ENCODE peak calls at places on chromosomes 11 and 22, in four cellular contexts. S is Peyer's patch, I is MCF 10A, T is spleen. N is an unnamed sample.

GRCh38 chr11:126833020-126833419 is 167.6 kb downstream of the KIRREL3 start:
- DNase-seq in T (no peak), S (no peak), I (no peak), N (no peak)

GRCh38 chr11:57131080-57131790 is 50.5 kb upstream of the LRRC55 start:
- DNase-seq in T (no peak), I (peak), S (no peak), N (no peak)

GRCh38 chr22:23306926-23307325 is 126.6 kb downstream of the BCR start:
- DNase-seq in T (peak), I (no peak), S (no peak), N (peak)

GRCh38 chr11:130651266-130651855 is 202.9 kb downstream of the ADAMTS15 start:
- DNase-seq in T (no peak), S (no peak), I (no peak), N (no peak)

GRCh38 chr11:91804057-91804456 is 420.6 kb upstream of the FAT3 start:
- DNase-seq in I (no peak), S (no peak), T (no peak), N (no peak)

GRCh38 chr11:58787903-58788302 is 56.2 kb upstream of the GLYAT start:
- DNase-seq in I (peak), T (no peak), S (no peak), N (no peak)

GRCh38 chr11:65778431-65778900 is 2.3 kb downstream of the AP5B1 start:
- DNase-seq in I (no peak), S (no peak), T (no peak), N (no peak)

GRCh38 chr11:90531001-90531400 is 308.2 kb upstream of the CHORDC1 start:
- DNase-seq in T (no peak), I (no peak), S (no peak), N (no peak)

GRCh38 chr11:107565219-107565937 is at the start of gene ALKBH8:
- DNase-seq in S (peak), T (peak), I (peak), N (peak)

GRCh38 chr22:46187862-46188261 is 37.5 kb downstream of the PPARA start:
- DNase-seq in I (no peak), S (peak), T (no peak), N (no peak)

GRCh38 chr11:132471491-132471890 is 1060.8 kb downstream of the OPCML start:
- DNase-seq in T (no peak), S (no peak), I (no peak), N (no peak)

GRCh38 chr11:45174963-45175362 is 28.5 kb downstream of the PRDM11 start:
- DNase-seq in S (no peak), T (no peak), I (no peak), N (no peak)

GRCh38 chr11:127656266-127656879 is 655.8 kb upstream of the KIRREL3 start:
- DNase-seq in S (no peak), I (no peak), T (no peak), N (no peak)

GRCh38 chr11:123581651-123582399 is 72.6 kb downstream of the SCN3B start:
- DNase-seq in T (no peak), S (peak), I (no peak), N (no peak)

GRCh38 chr11:12291767-12292166 is 85.6 kb upstream of the PARVA start:
- DNase-seq in S (no peak), I (no peak), T (no peak), N (no peak)

GRCh38 chr11:2825886-2826678 is 59.5 kb downstream of the CDKN1C start:
- DNase-seq in S (no peak), T (no peak), I (peak), N (peak)

GRCh38 chr11:26319906-26320305 is 12.0 kb upstream of the ANO3 start:
- DNase-seq in I (peak), S (no peak), T (no peak), N (no peak)

GRCh38 chr11:2523821-2524391 is 79.1 kb downstream of the KCNQ1 start:
- DNase-seq in T (peak), S (peak), I (no peak), N (peak)

GRCh38 chr22:19178065-19178658 is 374 bp downstream of the SLC25A1 start:
- DNase-seq in I (peak), S (peak), T (peak), N (no peak)

GRCh38 chr11:107591446-107592236 is 694 bp downstream of the ELMOD1 start:
- DNase-seq in S (no peak), I (no peak), T (no peak), N (no peak)

GRCh38 chr11:31641477-31642062 is 132.0 kb downstream of the ELP4 start:
- DNase-seq in T (no peak), I (peak), S (no peak), N (no peak)

GRCh38 chr22:33706100-33706499 is 214.2 kb downstream of the LARGE1 start:
- DNase-seq in S (no peak), T (no peak), I (no peak), N (no peak)

GRCh38 chr11:45798793-45799441 is 6.0 kb upstream of the SLC35C1 start:
- DNase-seq in S (no peak), I (peak), T (peak), N (no peak)

GRCh38 chr11:665707-666281 is 28.7 kb downstream of the DRD4 start:
- DNase-seq in S (no peak), I (no peak), T (no peak), N (no peak)

GRCh38 chr22:39349506-39349966 is 255 bp upstream of the SYNGR1 start:
- DNase-seq in S (no peak), I (no peak), T (peak), N (no peak)

GRCh38 chr11:112881461-112881860 is 79.8 kb upstream of the NCAM1 start:
- DNase-seq in I (no peak), S (no peak), T (no peak), N (no peak)

GRCh38 chr22:39348909-39349505 is 784 bp upstream of the SYNGR1 start:
- DNase-seq in S (no peak), I (no peak), T (no peak), N (no peak)

GRCh38 chr11:48025293-48025982 is 45.1 kb downstream of the PTPRJ start:
- DNase-seq in T (peak), S (no peak), I (no peak), N (no peak)

GRCh38 chr11:87451400-87451799 is 413.7 kb downstream of the TMEM135 start:
- DNase-seq in T (no peak), S (no peak), I (no peak), N (no peak)

GRCh38 chr11:45204761-45205160 is 58.3 kb downstream of the PRDM11 start:
- DNase-seq in T (no peak), S (no peak), I (no peak), N (no peak)

GRCh38 chr11:38795027-38795426 is 2197.0 kb upstream of the RAG2 start:
- DNase-seq in T (no peak), S (no peak), I (no peak), N (no peak)

GRCh38 chr22:35177811-35178210 is 79.5 kb upstream of the HMGXB4 start:
- DNase-seq in T (no peak), I (no peak), S (no peak), N (no peak)

GRCh38 chr11:47380078-47380477 is 1.7 kb upstream of the SPI1 start:
- DNase-seq in T (no peak), S (no peak), I (no peak), N (no peak)

GRCh38 chr11:74683279-74683871 is 47.9 kb downstream of the CHRDL2 start:
- DNase-seq in I (no peak), T (peak), S (peak), N (peak)

GRCh38 chr11:15716550-15716949 is 601.8 kb downstream of the INSC start:
- DNase-seq in S (no peak), I (peak), T (no peak), N (no peak)

GRCh38 chr11:47437746-47438418 is 11.1 kb downstream of the RAPSN start:
- DNase-seq in S (no peak), T (no peak), I (no peak), N (no peak)

GRCh38 chr11:48006301-48006992 is 26.1 kb downstream of the PTPRJ start:
- DNase-seq in T (peak), I (peak), S (no peak), N (no peak)

DNA sequence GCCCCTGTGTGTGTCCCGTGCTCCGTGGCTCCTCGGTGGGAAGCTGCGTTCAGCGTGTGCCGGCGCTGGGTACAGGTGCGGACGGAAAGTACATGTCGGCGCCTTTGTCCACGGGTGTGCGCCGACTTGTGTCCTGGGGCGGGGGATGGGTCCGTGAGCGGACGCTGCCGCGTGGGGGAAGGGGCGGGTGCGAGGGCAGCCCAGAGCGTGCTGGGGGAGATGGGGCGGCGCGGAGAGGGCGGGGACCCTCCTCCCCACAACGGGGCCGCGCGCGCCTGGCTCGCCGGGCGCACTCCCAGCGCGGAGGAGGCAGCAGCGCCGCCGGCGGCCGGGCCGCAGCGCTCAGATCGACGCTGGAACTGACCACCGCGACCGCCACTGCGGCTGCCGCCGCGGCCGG is 33.6 kb upstream of the RELT start:
- DNase-seq in S (no peak), I (no peak), T (no peak), N (no peak)
- TF ChIP-seq CTCF in S (no peak), I (no peak), T (no peak), N (no peak)

DNA sequence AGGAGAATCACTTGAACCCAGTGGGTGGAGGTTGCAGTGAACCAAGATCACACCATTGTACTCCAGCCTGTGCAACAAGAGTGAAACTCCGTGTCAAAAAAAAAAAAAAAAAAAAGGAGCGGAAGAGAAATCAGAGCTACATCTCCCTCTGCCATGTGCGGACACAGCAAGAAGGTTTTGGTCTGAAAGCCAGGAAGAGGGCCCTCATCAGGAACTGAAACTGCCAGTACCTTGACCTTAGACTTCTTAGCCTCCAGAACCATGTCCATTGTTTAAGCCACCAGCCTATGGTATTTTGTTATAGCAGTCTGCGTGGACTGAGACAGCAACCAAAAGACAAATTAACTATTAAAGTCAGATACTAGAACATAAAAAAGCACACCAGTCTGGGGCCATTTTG is 41.6 kb downstream of the KREMEN1 start:
- DNase-seq in T (no peak), I (no peak), S (no peak), N (no peak)
- TF ChIP-seq CTCF in T (no peak), I (no peak), S (no peak), N (no peak)

GRCh38 chr22:32127904-32128303 is 31.2 kb downstream of the C22orf42 start:
- DNase-seq in S (no peak), T (no peak), I (no peak), N (no peak)
- TF ChIP-seq CTCF in S (no peak), T (no peak), I (peak), N (no peak)

DNA sequence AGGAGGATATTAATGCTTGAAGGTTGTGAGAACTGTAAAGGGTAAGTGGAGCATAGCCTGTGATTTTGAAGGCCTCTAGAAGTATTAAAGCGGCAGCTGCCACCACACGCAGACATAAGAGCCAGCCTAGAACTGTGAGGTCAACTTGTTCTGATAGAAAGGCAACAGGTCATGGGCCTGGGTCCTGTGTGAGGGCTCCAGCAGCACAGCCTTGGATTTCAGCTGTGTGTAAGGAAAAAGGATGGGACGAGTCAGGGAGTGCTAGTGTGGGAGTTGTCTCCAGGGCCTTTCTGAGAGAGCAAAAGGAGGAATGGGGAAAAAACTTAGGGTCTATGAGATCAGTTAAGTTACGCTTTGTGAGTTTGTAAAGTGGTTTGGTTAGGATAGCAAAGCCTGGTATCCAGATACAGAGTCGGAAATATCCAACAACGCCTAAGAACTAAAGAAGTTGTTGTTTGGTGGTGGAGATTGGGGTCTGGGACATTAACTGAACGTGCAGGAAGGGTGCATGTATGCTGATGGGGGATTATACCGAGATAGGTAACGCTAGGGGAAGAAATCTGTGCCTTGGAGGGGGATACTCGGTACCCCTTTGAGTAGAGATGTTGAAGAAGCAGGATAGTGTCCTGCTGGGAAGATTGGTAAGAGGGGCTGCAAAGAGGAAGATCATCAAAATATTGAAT is 17.4 kb upstream of the ANO1 start:
- DNase-seq in T (no peak), S (no peak), I (no peak), N (no peak)
- TF ChIP-seq CTCF in T (no peak), S (no peak), I (no peak), N (no peak)

GRCh38 chr22:26512149-26512793 is at the start of gene TFIP11:
- DNase-seq in S (peak), T (peak), I (peak), N (peak)
- TF ChIP-seq CTCF in S (no peak), T (no peak), I (no peak), N (no peak)

DNA sequence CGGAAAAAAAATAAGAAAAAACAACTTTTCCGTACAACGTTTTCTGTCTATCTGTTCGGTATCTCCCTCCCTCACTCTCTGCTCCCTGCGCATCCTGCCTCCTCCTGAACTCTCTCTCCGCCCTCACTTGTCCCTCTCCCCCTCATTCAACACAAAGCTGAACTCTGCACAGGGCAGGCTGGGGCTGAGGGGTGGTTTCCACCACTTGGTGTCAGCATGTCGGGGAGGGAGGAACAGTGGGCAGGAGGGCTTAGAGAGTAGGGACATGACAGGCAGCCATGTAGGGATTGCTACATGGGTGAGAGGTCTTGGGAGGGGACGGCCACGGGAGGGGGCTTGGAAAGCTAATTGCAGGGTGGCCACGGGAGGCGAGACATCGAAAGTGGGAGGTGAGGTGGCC is 17.6 kb downstream of the SLC22A12 start:
- DNase-seq in S (no peak), I (no peak), T (no peak), N (no peak)
- TF ChIP-seq CTCF in S (no peak), I (no peak), T (no peak), N (no peak)

N was measured in CD14-positive monocyte.